ENCODE peak calls at places on chromosomes 4 and X, in seven cellular contexts. One of them, this sample, is unnamed.

GRCh38 chrX:153735274-153735673 is 10.6 kb downstream of the ABCD1 start:
- DNase-seq in stimulated activated CD4-positive, alpha-beta T cell treated with anti-CD3 and anti-CD28 coated beads, Interleukin-2, amount 100 ng/mL, for 48 hours: no peak
- DNase-seq in aorta: no peak
- DNase-seq in cardiac muscle cell: no peak
- DNase-seq in hippocampal formation: no peak
- DNase-seq in NCI-H2081: no peak
- DNase-seq in activated naive CD8-positive, alpha-beta T cell treated with anti-CD3 and anti-CD28 coated beads, Interleukin-2, amount 50 U/mL, for 24 hours: no peak
- DNase-seq in this sample: no peak

GRCh38 chr4:77564231-77564630 is 41.4 kb upstream of the CXCL13 start:
- DNase-seq in stimulated activated CD4-positive, alpha-beta T cell treated with anti-CD3 and anti-CD28 coated beads, Interleukin-2, amount 100 ng/mL, for 48 hours: no peak
- DNase-seq in aorta: no peak
- DNase-seq in cardiac muscle cell: peak; percentile 86
- DNase-seq in hippocampal formation: no peak
- DNase-seq in NCI-H2081: no peak
- DNase-seq in activated naive CD8-positive, alpha-beta T cell treated with anti-CD3 and anti-CD28 coated beads, Interleukin-2, amount 50 U/mL, for 24 hours: no peak
- DNase-seq in this sample: no peak

GRCh38 chr4:86891785-86892638 is at the start of gene C4orf36:
- DNase-seq in stimulated activated CD4-positive, alpha-beta T cell treated with anti-CD3 and anti-CD28 coated beads, Interleukin-2, amount 100 ng/mL, for 48 hours: peak; percentile 12
- DNase-seq in aorta: peak; percentile 88
- DNase-seq in cardiac muscle cell: peak; percentile 54
- DNase-seq in hippocampal formation: peak; percentile 63
- DNase-seq in NCI-H2081: peak; percentile 65
- DNase-seq in activated naive CD8-positive, alpha-beta T cell treated with anti-CD3 and anti-CD28 coated beads, Interleukin-2, amount 50 U/mL, for 24 hours: peak; percentile 39
- DNase-seq in this sample: peak; percentile 56

GRCh38 chr4:174933083-174933482 is 14.9 kb downstream of the ADAM29 start:
- DNase-seq in stimulated activated CD4-positive, alpha-beta T cell treated with anti-CD3 and anti-CD28 coated beads, Interleukin-2, amount 100 ng/mL, for 48 hours: no peak
- DNase-seq in aorta: no peak
- DNase-seq in cardiac muscle cell: no peak
- DNase-seq in hippocampal formation: no peak
- DNase-seq in NCI-H2081: no peak
- DNase-seq in activated naive CD8-positive, alpha-beta T cell treated with anti-CD3 and anti-CD28 coated beads, Interleukin-2, amount 50 U/mL, for 24 hours: no peak
- DNase-seq in this sample: no peak

GRCh38 chr4:42401171-42401570 is 3.9 kb downstream of the SHISA3 start:
- DNase-seq in stimulated activated CD4-positive, alpha-beta T cell treated with anti-CD3 and anti-CD28 coated beads, Interleukin-2, amount 100 ng/mL, for 48 hours: no peak
- DNase-seq in aorta: no peak
- DNase-seq in cardiac muscle cell: no peak
- DNase-seq in hippocampal formation: no peak
- DNase-seq in NCI-H2081: no peak
- DNase-seq in activated naive CD8-positive, alpha-beta T cell treated with anti-CD3 and anti-CD28 coated beads, Interleukin-2, amount 50 U/mL, for 24 hours: no peak
- DNase-seq in this sample: no peak

GRCh38 chr4:2799444-2799911 is 6.6 kb downstream of the SH3BP2 start:
- DNase-seq in stimulated activated CD4-positive, alpha-beta T cell treated with anti-CD3 and anti-CD28 coated beads, Interleukin-2, amount 100 ng/mL, for 48 hours: no peak
- DNase-seq in aorta: peak; percentile 71
- DNase-seq in cardiac muscle cell: no peak
- DNase-seq in hippocampal formation: no peak
- DNase-seq in NCI-H2081: no peak
- DNase-seq in activated naive CD8-positive, alpha-beta T cell treated with anti-CD3 and anti-CD28 coated beads, Interleukin-2, amount 50 U/mL, for 24 hours: no peak
- DNase-seq in this sample: peak; percentile 3

GRCh38 chr4:121696641-121697461 is at the start of gene ANXA5:
- DNase-seq in stimulated activated CD4-positive, alpha-beta T cell treated with anti-CD3 and anti-CD28 coated beads, Interleukin-2, amount 100 ng/mL, for 48 hours: peak; percentile 54
- DNase-seq in aorta: peak; percentile 96
- DNase-seq in cardiac muscle cell: peak; percentile 94
- DNase-seq in hippocampal formation: peak; percentile 80
- DNase-seq in NCI-H2081: peak; percentile 84
- DNase-seq in activated naive CD8-positive, alpha-beta T cell treated with anti-CD3 and anti-CD28 coated beads, Interleukin-2, amount 50 U/mL, for 24 hours: peak; percentile 76
- DNase-seq in this sample: peak; percentile 88

GRCh38 chr4:19566041-19566440 is 685.7 kb upstream of the SLIT2 start:
- DNase-seq in stimulated activated CD4-positive, alpha-beta T cell treated with anti-CD3 and anti-CD28 coated beads, Interleukin-2, amount 100 ng/mL, for 48 hours: no peak
- DNase-seq in aorta: no peak
- DNase-seq in cardiac muscle cell: no peak
- DNase-seq in hippocampal formation: no peak
- DNase-seq in NCI-H2081: no peak
- DNase-seq in activated naive CD8-positive, alpha-beta T cell treated with anti-CD3 and anti-CD28 coated beads, Interleukin-2, amount 50 U/mL, for 24 hours: no peak
- DNase-seq in this sample: no peak

GRCh38 chr4:111174331-111174730 is 551.5 kb upstream of the PITX2 start:
- DNase-seq in stimulated activated CD4-positive, alpha-beta T cell treated with anti-CD3 and anti-CD28 coated beads, Interleukin-2, amount 100 ng/mL, for 48 hours: no peak
- DNase-seq in aorta: no peak
- DNase-seq in cardiac muscle cell: no peak
- DNase-seq in hippocampal formation: no peak
- DNase-seq in NCI-H2081: no peak
- DNase-seq in activated naive CD8-positive, alpha-beta T cell treated with anti-CD3 and anti-CD28 coated beads, Interleukin-2, amount 50 U/mL, for 24 hours: no peak
- DNase-seq in this sample: no peak

GRCh38 chrX:13283512-13283911 is 36.3 kb downstream of the ATXN3L start:
- DNase-seq in stimulated activated CD4-positive, alpha-beta T cell treated with anti-CD3 and anti-CD28 coated beads, Interleukin-2, amount 100 ng/mL, for 48 hours: no peak
- DNase-seq in aorta: no peak
- DNase-seq in cardiac muscle cell: peak; percentile 26
- DNase-seq in hippocampal formation: no peak
- DNase-seq in NCI-H2081: peak; percentile 41
- DNase-seq in activated naive CD8-positive, alpha-beta T cell treated with anti-CD3 and anti-CD28 coated beads, Interleukin-2, amount 50 U/mL, for 24 hours: no peak
- DNase-seq in this sample: no peak

GRCh38 chr4:84573335-84573734 is 9.6 kb upstream of the CDS1 start:
- DNase-seq in stimulated activated CD4-positive, alpha-beta T cell treated with anti-CD3 and anti-CD28 coated beads, Interleukin-2, amount 100 ng/mL, for 48 hours: no peak
- DNase-seq in aorta: no peak
- DNase-seq in cardiac muscle cell: no peak
- DNase-seq in hippocampal formation: no peak
- DNase-seq in NCI-H2081: no peak
- DNase-seq in activated naive CD8-positive, alpha-beta T cell treated with anti-CD3 and anti-CD28 coated beads, Interleukin-2, amount 50 U/mL, for 24 hours: no peak
- DNase-seq in this sample: no peak

GRCh38 chr4:124757121-124757520 is 44.6 kb upstream of the ANKRD50 start:
- DNase-seq in stimulated activated CD4-positive, alpha-beta T cell treated with anti-CD3 and anti-CD28 coated beads, Interleukin-2, amount 100 ng/mL, for 48 hours: no peak
- DNase-seq in aorta: no peak
- DNase-seq in cardiac muscle cell: no peak
- DNase-seq in hippocampal formation: no peak
- DNase-seq in NCI-H2081: no peak
- DNase-seq in activated naive CD8-positive, alpha-beta T cell treated with anti-CD3 and anti-CD28 coated beads, Interleukin-2, amount 50 U/mL, for 24 hours: no peak
- DNase-seq in this sample: no peak

GRCh38 chrX:97030947-97031346 is 147.2 kb downstream of the RPA4 start:
- DNase-seq in stimulated activated CD4-positive, alpha-beta T cell treated with anti-CD3 and anti-CD28 coated beads, Interleukin-2, amount 100 ng/mL, for 48 hours: no peak
- DNase-seq in aorta: no peak
- DNase-seq in cardiac muscle cell: no peak
- DNase-seq in hippocampal formation: no peak
- DNase-seq in NCI-H2081: no peak
- DNase-seq in activated naive CD8-positive, alpha-beta T cell treated with anti-CD3 and anti-CD28 coated beads, Interleukin-2, amount 50 U/mL, for 24 hours: no peak
- DNase-seq in this sample: no peak

GRCh38 chr4:61638600-61638999 is 438.5 kb downstream of the ADGRL3 start:
- DNase-seq in stimulated activated CD4-positive, alpha-beta T cell treated with anti-CD3 and anti-CD28 coated beads, Interleukin-2, amount 100 ng/mL, for 48 hours: no peak
- DNase-seq in aorta: no peak
- DNase-seq in cardiac muscle cell: peak; percentile 8
- DNase-seq in hippocampal formation: no peak
- DNase-seq in NCI-H2081: peak; percentile 62
- DNase-seq in activated naive CD8-positive, alpha-beta T cell treated with anti-CD3 and anti-CD28 coated beads, Interleukin-2, amount 50 U/mL, for 24 hours: no peak
- DNase-seq in this sample: no peak

GRCh38 chr4:176735300-176735699 is 57.4 kb downstream of the VEGFC start:
- DNase-seq in stimulated activated CD4-positive, alpha-beta T cell treated with anti-CD3 and anti-CD28 coated beads, Interleukin-2, amount 100 ng/mL, for 48 hours: no peak
- DNase-seq in aorta: no peak
- DNase-seq in cardiac muscle cell: peak; percentile 30
- DNase-seq in hippocampal formation: no peak
- DNase-seq in NCI-H2081: no peak
- DNase-seq in activated naive CD8-positive, alpha-beta T cell treated with anti-CD3 and anti-CD28 coated beads, Interleukin-2, amount 50 U/mL, for 24 hours: no peak
- DNase-seq in this sample: no peak

GRCh38 chr4:67568820-67569219 is 10.3 kb downstream of the STAP1 start:
- DNase-seq in stimulated activated CD4-positive, alpha-beta T cell treated with anti-CD3 and anti-CD28 coated beads, Interleukin-2, amount 100 ng/mL, for 48 hours: no peak
- DNase-seq in aorta: no peak
- DNase-seq in cardiac muscle cell: no peak
- DNase-seq in hippocampal formation: no peak
- DNase-seq in NCI-H2081: no peak
- DNase-seq in activated naive CD8-positive, alpha-beta T cell treated with anti-CD3 and anti-CD28 coated beads, Interleukin-2, amount 50 U/mL, for 24 hours: no peak
- DNase-seq in this sample: no peak

GRCh38 chrX:74133156-74133796 is 170.7 kb upstream of the ZCCHC13 start:
- DNase-seq in stimulated activated CD4-positive, alpha-beta T cell treated with anti-CD3 and anti-CD28 coated beads, Interleukin-2, amount 100 ng/mL, for 48 hours: no peak
- DNase-seq in aorta: no peak
- DNase-seq in cardiac muscle cell: peak; percentile 78
- DNase-seq in hippocampal formation: no peak
- DNase-seq in NCI-H2081: peak; percentile 65
- DNase-seq in activated naive CD8-positive, alpha-beta T cell treated with anti-CD3 and anti-CD28 coated beads, Interleukin-2, amount 50 U/mL, for 24 hours: no peak
- DNase-seq in this sample: peak; percentile 4

GRCh38 chr4:17595471-17596005 is 18.5 kb downstream of the LAP3 start:
- DNase-seq in stimulated activated CD4-positive, alpha-beta T cell treated with anti-CD3 and anti-CD28 coated beads, Interleukin-2, amount 100 ng/mL, for 48 hours: no peak
- DNase-seq in aorta: no peak
- DNase-seq in cardiac muscle cell: no peak
- DNase-seq in hippocampal formation: no peak
- DNase-seq in NCI-H2081: no peak
- DNase-seq in activated naive CD8-positive, alpha-beta T cell treated with anti-CD3 and anti-CD28 coated beads, Interleukin-2, amount 50 U/mL, for 24 hours: no peak
- DNase-seq in this sample: no peak

GRCh38 chr4:45985038-45985437 is 138.8 kb downstream of the GABRG1 start:
- DNase-seq in stimulated activated CD4-positive, alpha-beta T cell treated with anti-CD3 and anti-CD28 coated beads, Interleukin-2, amount 100 ng/mL, for 48 hours: no peak
- DNase-seq in aorta: no peak
- DNase-seq in cardiac muscle cell: no peak
- DNase-seq in hippocampal formation: no peak
- DNase-seq in NCI-H2081: no peak
- DNase-seq in activated naive CD8-positive, alpha-beta T cell treated with anti-CD3 and anti-CD28 coated beads, Interleukin-2, amount 50 U/mL, for 24 hours: no peak
- DNase-seq in this sample: no peak

GRCh38 chr4:129043523-129043922 is 49.8 kb downstream of the SCLT1 start:
- DNase-seq in stimulated activated CD4-positive, alpha-beta T cell treated with anti-CD3 and anti-CD28 coated beads, Interleukin-2, amount 100 ng/mL, for 48 hours: no peak
- DNase-seq in aorta: no peak
- DNase-seq in cardiac muscle cell: peak; percentile 70
- DNase-seq in hippocampal formation: no peak
- DNase-seq in NCI-H2081: no peak
- DNase-seq in activated naive CD8-positive, alpha-beta T cell treated with anti-CD3 and anti-CD28 coated beads, Interleukin-2, amount 50 U/mL, for 24 hours: no peak
- DNase-seq in this sample: no peak

GRCh38 chr4:162849922-162850321 is 316.8 kb downstream of the NAF1 start:
- DNase-seq in stimulated activated CD4-positive, alpha-beta T cell treated with anti-CD3 and anti-CD28 coated beads, Interleukin-2, amount 100 ng/mL, for 48 hours: no peak
- DNase-seq in aorta: no peak
- DNase-seq in cardiac muscle cell: no peak
- DNase-seq in hippocampal formation: no peak
- DNase-seq in NCI-H2081: peak; percentile 59
- DNase-seq in activated naive CD8-positive, alpha-beta T cell treated with anti-CD3 and anti-CD28 coated beads, Interleukin-2, amount 50 U/mL, for 24 hours: no peak
- DNase-seq in this sample: no peak

GRCh38 chr4:39375478-39375877 is 9.3 kb upstream of the RFC1 start:
- DNase-seq in stimulated activated CD4-positive, alpha-beta T cell treated with anti-CD3 and anti-CD28 coated beads, Interleukin-2, amount 100 ng/mL, for 48 hours: no peak
- DNase-seq in aorta: no peak
- DNase-seq in cardiac muscle cell: no peak
- DNase-seq in hippocampal formation: no peak
- DNase-seq in NCI-H2081: no peak
- DNase-seq in activated naive CD8-positive, alpha-beta T cell treated with anti-CD3 and anti-CD28 coated beads, Interleukin-2, amount 50 U/mL, for 24 hours: no peak
- DNase-seq in this sample: no peak